ENCODE peak calls at places on chromosomes 2 and 18, in four cellular contexts. N, E, U and H are unnamed samples. For H3K4me1, the result is how much of the 10 kb centered on the place peaks cover.

GRCh38 chr2:157471078-157471477 is 27.2 kb upstream of the CYTIP start:
- DNase-seq in N (no peak), E (no peak), U (no peak), H (no peak)

GRCh38 chr2:8382485-8382884 is 299.4 kb upstream of the ID2 start:
- DNase-seq in N (no peak), E (no peak), U (no peak), H (no peak)

GRCh38 chr2:164565345-164565744 is 55.9 kb downstream of the GRB14 start:
- DNase-seq in N (no peak), E (no peak), U (no peak), H (no peak)

GRCh38 chr2:70367722-70368323 is 66.0 kb upstream of the FAM136A start:
- DNase-seq in N (peak), E (peak), U (no peak), H (no peak)

GRCh38 chr18:49728542-49728941 is 84.8 kb downstream of the ACAA2 start:
- DNase-seq in N (no peak), E (peak), U (no peak), H (no peak)

GRCh38 chr2:227192491-227192890 is 28.1 kb downstream of the COL4A3 start:
- DNase-seq in N (no peak), E (no peak), U (no peak), H (no peak)

GRCh38 chr18:23281626-23282436 is 146.5 kb downstream of the CABLES1 start:
- DNase-seq in N (no peak), E (peak), U (no peak), H (no peak)

GRCh38 chr2:137173514-137173913 is 408.2 kb downstream of the THSD7B start:
- DNase-seq in N (no peak), E (no peak), U (no peak), H (no peak)

GRCh38 chr2:29117636-29118303 is 2.6 kb downstream of the CLIP4 start:
- DNase-seq in N (peak), E (no peak), U (no peak), H (no peak)

GRCh38 chr2:111236027-111236426 is 115.3 kb downstream of the BCL2L11 start:
- DNase-seq in N (no peak), E (no peak), U (no peak), H (no peak)

GRCh38 chr2:242011516-242011915 is 142.0 kb downstream of the RTP5 start:
- DNase-seq in N (no peak), E (no peak), U (no peak), H (peak)

DNA sequence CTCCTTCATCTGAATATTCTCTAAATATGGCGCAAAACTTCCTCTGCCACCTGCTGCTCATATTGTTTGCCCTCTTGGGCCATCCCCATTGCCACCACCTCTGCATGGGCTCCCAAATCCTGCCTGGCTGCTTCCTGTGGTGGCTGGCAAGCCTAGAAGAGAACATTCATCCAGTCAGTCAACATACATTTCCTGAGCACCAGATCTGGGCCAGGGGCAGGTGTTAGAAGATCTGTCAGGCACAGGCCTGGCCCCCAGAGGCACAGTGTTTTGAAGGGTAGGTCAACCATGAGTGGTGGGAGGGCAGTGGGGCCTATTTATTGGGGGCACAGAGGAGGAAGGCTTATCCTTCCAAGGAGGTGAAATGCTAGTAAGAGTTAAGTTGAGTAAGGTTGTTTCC is 73.2 kb downstream of the TMEM247 start:
- DNase-seq in N (no peak), E (no peak), U (no peak), H (no peak)
- H3K4me1 ChIP-seq in N (under half), E (under half), U (under half), H (half or more)

GRCh38 chr2:237680702-237681478 is 53.5 kb downstream of the LRRFIP1 start:
- DNase-seq in N (no peak), E (peak), U (no peak), H (no peak)

GRCh38 chr2:237682151-237682550 is 54.8 kb downstream of the LRRFIP1 start:
- DNase-seq in N (no peak), E (peak), U (no peak), H (peak)

GRCh38 chr2:237675326-237675725 is 47.9 kb downstream of the LRRFIP1 start:
- DNase-seq in N (no peak), E (no peak), U (no peak), H (no peak)

GRCh38 chr2:237674731-237675276 is 47.4 kb downstream of the LRRFIP1 start:
- DNase-seq in N (peak), E (peak), U (peak), H (peak)

GRCh38 chr2:237677951-237678481 is 50.6 kb downstream of the LRRFIP1 start:
- DNase-seq in N (peak), E (peak), U (no peak), H (no peak)
- H3K4me1 ChIP-seq in N (under half), E (under half), U (under half), H (half or more)

DNA sequence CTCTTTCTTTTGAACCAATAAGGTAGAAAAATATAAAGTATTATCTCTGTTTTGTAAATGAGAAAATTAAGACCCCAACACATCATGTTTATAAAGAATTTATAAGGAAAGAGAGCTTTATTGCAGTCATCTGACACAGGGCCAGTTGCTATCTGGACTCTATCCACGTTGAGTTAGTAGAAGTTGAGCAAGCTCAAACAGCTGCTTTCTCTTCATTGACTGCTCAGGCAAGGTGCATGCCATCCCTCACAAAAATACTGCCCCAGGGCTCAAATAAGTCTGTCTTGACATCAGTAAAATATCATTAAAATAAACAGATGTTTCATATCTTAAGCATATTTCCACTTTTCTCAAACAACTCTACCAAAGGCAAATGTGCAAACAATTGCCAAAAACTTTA is 14.8 kb downstream of the COL5A2 start:
- DNase-seq in N (peak), E (no peak), U (peak), H (no peak)
- H3K4me1 ChIP-seq in N (under half), E (under half), U (under half), H (under half)

GRCh38 chr2:64607381-64607780 is 46.3 kb downstream of the SERTAD2 start:
- DNase-seq in N (no peak), E (no peak), U (no peak), H (no peak)
- H3K4me1 ChIP-seq in N (under half), E (under half), U (under half), H (under half)

GRCh38 chr2:17753803-17754663 is at the start of the genes GEN1 and SMC6:
- DNase-seq in N (peak), E (peak), U (peak), H (peak)
- H3K4me1 ChIP-seq in N (under half), E (under half), U (under half), H (under half)

GRCh38 chr2:207401338-207401737 is 128.4 kb upstream of the CREB1 start:
- DNase-seq in N (no peak), E (no peak), U (no peak), H (no peak)
- H3K4me1 ChIP-seq in N (under half), E (under half), U (under half), H (under half)

GRCh38 chr2:162075689-162076132 is 1.7 kb upstream of the DPP4 start:
- DNase-seq in N (peak), E (no peak), U (no peak), H (no peak)

GRCh38 chr2:162073776-162074578 is at the start of gene DPP4:
- DNase-seq in N (peak), E (peak), U (no peak), H (no peak)

GRCh38 chr2:162074579-162074922 is 536 bp upstream of the DPP4 start:
- DNase-seq in N (no peak), E (no peak), U (no peak), H (no peak)

GRCh38 chr2:162072976-162073775 is 839 bp downstream of the DPP4 start:
- DNase-seq in N (peak), E (peak), U (no peak), H (no peak)

GRCh38 chr2:162074937-162075688 is 1.1 kb upstream of the DPP4 start:
- DNase-seq in N (peak), E (no peak), U (no peak), H (no peak)
- H3K4me1 ChIP-seq in N (under half), E (under half), U (under half), H (under half)

GRCh38 chr18:74281011-74281638 is 10.6 kb downstream of the CYB5A start:
- DNase-seq in N (no peak), E (no peak), U (no peak), H (no peak)

GRCh38 chr18:74276609-74277008 is 15.2 kb downstream of the CYB5A start:
- DNase-seq in N (no peak), E (no peak), U (no peak), H (no peak)

GRCh38 chr18:74281639-74282358 is 10.0 kb downstream of the CYB5A start:
- DNase-seq in N (no peak), E (peak), U (peak), H (no peak)

GRCh38 chr18:74278058-74278457 is 13.7 kb downstream of the CYB5A start:
- DNase-seq in N (no peak), E (no peak), U (no peak), H (no peak)

DNA sequence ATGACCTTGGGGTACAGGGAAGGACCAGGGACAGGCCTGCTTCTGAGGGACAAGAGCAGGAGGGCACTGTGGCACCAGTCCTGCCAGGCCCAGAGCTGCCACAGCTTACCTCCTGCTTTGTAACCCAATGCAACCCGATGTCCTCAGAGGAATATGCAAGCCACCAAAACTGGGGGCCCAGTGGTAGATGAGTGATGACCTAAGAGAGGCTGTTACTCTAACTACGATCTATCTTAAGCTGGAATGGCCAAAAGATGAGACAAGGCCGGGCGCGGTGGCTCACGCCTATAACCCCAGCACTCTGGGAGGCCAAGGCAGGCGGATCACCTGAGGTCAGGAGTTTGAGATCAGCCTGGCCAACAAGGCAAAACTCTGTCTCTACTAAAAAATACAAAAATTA is 12.8 kb downstream of the CYB5A start:
- DNase-seq in N (no peak), E (no peak), U (no peak), H (no peak)
- H3K4me1 ChIP-seq in N (under half), E (under half), U (under half), H (under half)

GRCh38 chr2:176085120-176085788 is 1.5 kb upstream of the EVX2 start:
- DNase-seq in N (no peak), E (no peak), U (no peak), H (no peak)
- H3K4me1 ChIP-seq in N (under half), E (under half), U (under half), H (under half)